ENCODE peak calls at places on chromosomes 12 and 14, in nine cellular contexts. One of them, this sample, is unnamed.

GRCh38 chr14:45610303-45610702 is 357.3 kb upstream of the MIS18BP1 start:
- DNase-seq in right lobe of liver: no peak
- DNase-seq in lower lobe of right lung: no peak
- DNase-seq in ovary: no peak
- DNase-seq in brain microvascular endothelial cell: peak
- DNase-seq in PC-3: peak
- DNase-seq in H7: no peak
- DNase-seq in uterus: no peak
- DNase-seq in astrocyte of the spinal cord: peak
- DNase-seq in this sample: no peak

GRCh38 chr12:4809013-4809448 is 88.8 kb downstream of the GALNT8 start:
- DNase-seq in right lobe of liver: no peak
- DNase-seq in lower lobe of right lung: no peak
- DNase-seq in ovary: no peak
- DNase-seq in brain microvascular endothelial cell: no peak
- DNase-seq in PC-3: no peak
- DNase-seq in H7: peak
- DNase-seq in uterus: no peak
- DNase-seq in astrocyte of the spinal cord: no peak
- DNase-seq in this sample: no peak

GRCh38 chr14:105255021-105255507 is 6.7 kb downstream of the BTBD6 start:
- DNase-seq in right lobe of liver: no peak
- DNase-seq in lower lobe of right lung: no peak
- DNase-seq in ovary: no peak
- DNase-seq in brain microvascular endothelial cell: peak
- DNase-seq in PC-3: no peak
- DNase-seq in H7: peak
- DNase-seq in uterus: no peak
- DNase-seq in astrocyte of the spinal cord: peak
- DNase-seq in this sample: peak

GRCh38 chr12:113684908-113685512 is 213.3 kb upstream of the LHX5 start:
- DNase-seq in right lobe of liver: no peak
- DNase-seq in lower lobe of right lung: no peak
- DNase-seq in ovary: no peak
- DNase-seq in brain microvascular endothelial cell: no peak
- DNase-seq in PC-3: no peak
- DNase-seq in H7: no peak
- DNase-seq in uterus: no peak
- DNase-seq in astrocyte of the spinal cord: no peak
- DNase-seq in this sample: no peak

GRCh38 chr12:119780786-119781434 is 96.2 kb downstream of the CIT start:
- DNase-seq in right lobe of liver: peak
- DNase-seq in lower lobe of right lung: no peak
- DNase-seq in ovary: no peak
- DNase-seq in brain microvascular endothelial cell: peak
- DNase-seq in PC-3: peak
- DNase-seq in H7: peak
- DNase-seq in uterus: peak
- DNase-seq in astrocyte of the spinal cord: peak
- DNase-seq in this sample: no peak

GRCh38 chr12:106369624-106370346 is 12.2 kb downstream of the POLR3B start:
- DNase-seq in right lobe of liver: no peak
- DNase-seq in lower lobe of right lung: no peak
- DNase-seq in ovary: no peak
- DNase-seq in brain microvascular endothelial cell: peak
- DNase-seq in PC-3: peak
- DNase-seq in H7: no peak
- DNase-seq in uterus: no peak
- DNase-seq in astrocyte of the spinal cord: peak
- DNase-seq in this sample: peak

GRCh38 chr14:103705158-103705523 is 10.1 kb downstream of the XRCC3 start:
- DNase-seq in right lobe of liver: peak
- DNase-seq in lower lobe of right lung: peak
- DNase-seq in ovary: peak
- DNase-seq in brain microvascular endothelial cell: no peak
- DNase-seq in PC-3: no peak
- DNase-seq in H7: no peak
- DNase-seq in uterus: peak
- DNase-seq in astrocyte of the spinal cord: no peak
- DNase-seq in this sample: no peak

GRCh38 chr14:63727231-63727735 is 582 bp downstream of the SGPP1 start:
- DNase-seq in right lobe of liver: peak
- DNase-seq in lower lobe of right lung: peak
- DNase-seq in ovary: peak
- DNase-seq in brain microvascular endothelial cell: peak
- DNase-seq in PC-3: peak
- DNase-seq in H7: peak
- DNase-seq in uterus: peak
- DNase-seq in astrocyte of the spinal cord: peak
- DNase-seq in this sample: no peak

GRCh38 chr12:109835827-109836226 is 2.6 kb upstream of the TRPV4 start:
- DNase-seq in right lobe of liver: no peak
- DNase-seq in lower lobe of right lung: no peak
- DNase-seq in ovary: no peak
- DNase-seq in brain microvascular endothelial cell: no peak
- DNase-seq in PC-3: no peak
- DNase-seq in H7: no peak
- DNase-seq in uterus: no peak
- DNase-seq in astrocyte of the spinal cord: no peak
- DNase-seq in this sample: no peak

GRCh38 chr12:109831929-109832328 is 1.3 kb downstream of the TRPV4 start:
- DNase-seq in right lobe of liver: no peak
- DNase-seq in lower lobe of right lung: no peak
- DNase-seq in ovary: no peak
- DNase-seq in brain microvascular endothelial cell: no peak
- DNase-seq in PC-3: no peak
- DNase-seq in H7: no peak
- DNase-seq in uterus: no peak
- DNase-seq in astrocyte of the spinal cord: no peak
- DNase-seq in this sample: no peak

GRCh38 chr12:109831365-109831764 is 1.8 kb downstream of the TRPV4 start:
- DNase-seq in right lobe of liver: no peak
- DNase-seq in lower lobe of right lung: no peak
- DNase-seq in ovary: no peak
- DNase-seq in brain microvascular endothelial cell: no peak
- DNase-seq in PC-3: no peak
- DNase-seq in H7: no peak
- DNase-seq in uterus: no peak
- DNase-seq in astrocyte of the spinal cord: no peak
- DNase-seq in this sample: no peak

GRCh38 chr12:109832534-109833306 is 478 bp downstream of the TRPV4 start:
- DNase-seq in right lobe of liver: peak
- DNase-seq in lower lobe of right lung: no peak
- DNase-seq in ovary: no peak
- DNase-seq in brain microvascular endothelial cell: no peak
- DNase-seq in PC-3: no peak
- DNase-seq in H7: no peak
- DNase-seq in uterus: no peak
- DNase-seq in astrocyte of the spinal cord: no peak
- DNase-seq in this sample: no peak

DNA sequence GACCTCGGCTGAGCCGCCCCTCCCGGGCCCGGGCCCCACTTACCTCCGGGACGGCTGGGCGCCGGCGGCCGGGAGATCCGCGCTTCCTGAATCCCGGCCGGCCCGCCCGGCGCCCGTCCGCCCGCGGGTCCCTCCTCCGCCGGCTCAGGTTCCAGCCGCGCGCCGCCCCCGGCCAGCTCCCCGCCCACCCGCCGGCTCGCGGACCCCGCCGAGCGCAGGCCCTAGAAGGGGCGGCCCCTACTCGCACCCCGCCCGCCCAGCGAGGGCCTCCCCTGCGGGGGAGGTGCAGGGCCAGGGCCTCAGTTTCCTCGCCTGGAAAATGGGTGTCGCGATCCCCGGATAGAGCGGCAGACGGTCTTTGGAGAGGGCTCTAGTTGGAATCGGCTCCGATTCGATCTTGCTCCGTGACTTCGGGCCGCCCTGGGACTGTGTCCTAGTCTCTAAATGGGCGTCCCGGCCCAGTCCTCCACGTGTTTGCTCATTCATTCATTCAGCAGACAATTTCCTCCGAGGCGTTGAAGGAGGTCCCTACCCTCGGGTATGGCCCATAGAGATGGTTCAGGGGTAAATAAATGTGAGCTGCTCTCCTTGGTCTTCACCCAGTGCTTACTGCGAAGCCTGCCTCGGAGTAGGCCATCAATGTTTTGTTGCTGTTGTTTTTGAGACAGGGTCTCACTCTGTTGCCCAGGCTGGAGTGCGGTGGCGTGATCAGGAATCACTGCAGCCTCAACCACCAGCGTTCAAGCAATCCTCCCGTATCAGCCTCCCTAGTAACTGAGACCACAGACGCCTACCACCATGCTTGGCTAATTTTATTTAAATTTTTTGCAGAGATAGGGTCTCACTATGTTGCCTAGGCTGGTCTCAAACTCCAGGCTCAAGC is at the start of gene TRPV4:
- DNase-seq in right lobe of liver: peak
- DNase-seq in lower lobe of right lung: no peak
- DNase-seq in ovary: peak
- DNase-seq in brain microvascular endothelial cell: no peak
- DNase-seq in PC-3: peak
- DNase-seq in H7: peak
- DNase-seq in uterus: no peak
- DNase-seq in astrocyte of the spinal cord: peak
- DNase-seq in this sample: no peak
- H3K4me3 ChIP-seq in right lobe of liver: peak
- H3K4me3 ChIP-seq in lower lobe of right lung: peak
- H3K4me3 ChIP-seq in ovary: no peak
- H3K4me3 ChIP-seq in brain microvascular endothelial cell: peak
- H3K4me3 ChIP-seq in PC-3: peak
- H3K4me3 ChIP-seq in H7: peak
- H3K4me3 ChIP-seq in uterus: peak
- H3K4me3 ChIP-seq in astrocyte of the spinal cord: peak
- H3K4me3 ChIP-seq in this sample: peak

GRCh38 chr14:22820731-22821130 is 5.5 kb upstream of the SLC7A7 start:
- DNase-seq in right lobe of liver: no peak
- DNase-seq in lower lobe of right lung: no peak
- DNase-seq in ovary: no peak
- DNase-seq in brain microvascular endothelial cell: no peak
- DNase-seq in PC-3: peak
- DNase-seq in H7: no peak
- DNase-seq in uterus: no peak
- DNase-seq in astrocyte of the spinal cord: no peak
- DNase-seq in this sample: no peak
- H3K4me3 ChIP-seq in right lobe of liver: no peak
- H3K4me3 ChIP-seq in lower lobe of right lung: no peak
- H3K4me3 ChIP-seq in ovary: no peak
- H3K4me3 ChIP-seq in brain microvascular endothelial cell: no peak
- H3K4me3 ChIP-seq in PC-3: no peak
- H3K4me3 ChIP-seq in H7: no peak
- H3K4me3 ChIP-seq in uterus: no peak
- H3K4me3 ChIP-seq in astrocyte of the spinal cord: no peak
- H3K4me3 ChIP-seq in this sample: no peak

DNA sequence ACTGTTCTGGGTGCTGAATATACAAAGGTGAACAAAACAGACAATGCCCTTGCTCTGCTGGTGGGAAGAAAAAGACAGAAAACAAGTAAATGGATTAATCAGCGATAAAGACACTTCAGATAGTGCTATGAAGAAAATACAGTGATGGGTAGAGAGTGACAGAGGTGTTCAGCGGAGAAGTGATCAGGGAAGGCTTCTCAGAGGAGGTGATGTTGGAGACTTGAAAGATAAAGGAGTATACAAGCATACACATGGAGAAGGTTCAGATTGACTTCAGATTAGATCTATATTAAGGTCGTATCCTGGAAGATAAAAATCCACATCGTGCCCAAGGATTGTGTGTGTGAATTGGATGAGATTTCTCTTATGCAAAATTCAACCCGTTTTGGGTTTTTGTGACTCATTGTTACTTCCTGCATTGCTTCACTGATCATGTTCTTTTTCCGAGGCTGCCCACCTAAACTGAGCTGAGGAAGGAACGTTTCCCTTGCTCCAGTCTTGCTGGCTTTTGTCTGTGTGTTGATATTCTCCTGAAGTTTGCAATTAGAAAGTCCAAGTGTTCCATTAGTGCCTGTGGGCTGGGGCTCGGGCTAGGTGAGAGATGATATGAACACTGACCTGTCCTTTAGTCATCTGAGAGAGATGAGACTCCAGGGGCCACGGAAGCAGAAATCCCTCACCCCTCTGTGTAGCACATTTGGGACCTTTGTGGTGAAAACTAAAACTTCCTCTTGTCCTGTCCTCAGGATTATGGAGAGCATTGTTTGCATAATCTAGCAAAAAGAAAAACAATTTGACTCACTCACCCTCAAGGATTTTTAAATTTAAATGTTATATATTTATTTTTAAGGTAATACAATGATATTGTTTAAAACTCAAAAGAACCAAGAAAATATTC is 27.6 kb downstream of the PLXNC1 start:
- DNase-seq in right lobe of liver: no peak
- DNase-seq in lower lobe of right lung: no peak
- DNase-seq in ovary: no peak
- DNase-seq in brain microvascular endothelial cell: no peak
- DNase-seq in PC-3: peak
- DNase-seq in H7: no peak
- DNase-seq in uterus: no peak
- DNase-seq in astrocyte of the spinal cord: no peak
- DNase-seq in this sample: peak
- H3K4me3 ChIP-seq in right lobe of liver: no peak
- H3K4me3 ChIP-seq in lower lobe of right lung: no peak
- H3K4me3 ChIP-seq in ovary: no peak
- H3K4me3 ChIP-seq in brain microvascular endothelial cell: no peak
- H3K4me3 ChIP-seq in PC-3: peak
- H3K4me3 ChIP-seq in H7: no peak
- H3K4me3 ChIP-seq in uterus: no peak
- H3K4me3 ChIP-seq in astrocyte of the spinal cord: no peak
- H3K4me3 ChIP-seq in this sample: no peak

GRCh38 chr14:99347561-99347960 is 75.6 kb upstream of the BCL11B start:
- DNase-seq in right lobe of liver: no peak
- DNase-seq in lower lobe of right lung: no peak
- DNase-seq in ovary: no peak
- DNase-seq in brain microvascular endothelial cell: no peak
- DNase-seq in PC-3: no peak
- DNase-seq in H7: peak
- DNase-seq in uterus: no peak
- DNase-seq in astrocyte of the spinal cord: no peak
- DNase-seq in this sample: no peak

GRCh38 chr14:99344051-99344450 is 72.1 kb upstream of the BCL11B start:
- DNase-seq in right lobe of liver: no peak
- DNase-seq in lower lobe of right lung: no peak
- DNase-seq in ovary: no peak
- DNase-seq in brain microvascular endothelial cell: no peak
- DNase-seq in PC-3: no peak
- DNase-seq in H7: no peak
- DNase-seq in uterus: no peak
- DNase-seq in astrocyte of the spinal cord: no peak
- DNase-seq in this sample: no peak

GRCh38 chr14:99342906-99343305 is 70.9 kb upstream of the BCL11B start:
- DNase-seq in right lobe of liver: no peak
- DNase-seq in lower lobe of right lung: no peak
- DNase-seq in ovary: no peak
- DNase-seq in brain microvascular endothelial cell: no peak
- DNase-seq in PC-3: no peak
- DNase-seq in H7: no peak
- DNase-seq in uterus: no peak
- DNase-seq in astrocyte of the spinal cord: no peak
- DNase-seq in this sample: no peak

GRCh38 chr14:99346470-99347080 is 74.6 kb upstream of the BCL11B start:
- DNase-seq in right lobe of liver: no peak
- DNase-seq in lower lobe of right lung: no peak
- DNase-seq in ovary: no peak
- DNase-seq in brain microvascular endothelial cell: no peak
- DNase-seq in PC-3: no peak
- DNase-seq in H7: peak
- DNase-seq in uterus: no peak
- DNase-seq in astrocyte of the spinal cord: no peak
- DNase-seq in this sample: no peak

GRCh38 chr14:99345472-99345871 is 73.5 kb upstream of the BCL11B start:
- DNase-seq in right lobe of liver: no peak
- DNase-seq in lower lobe of right lung: no peak
- DNase-seq in ovary: no peak
- DNase-seq in brain microvascular endothelial cell: no peak
- DNase-seq in PC-3: no peak
- DNase-seq in H7: no peak
- DNase-seq in uterus: no peak
- DNase-seq in astrocyte of the spinal cord: no peak
- DNase-seq in this sample: no peak
- H3K4me3 ChIP-seq in right lobe of liver: no peak
- H3K4me3 ChIP-seq in lower lobe of right lung: no peak
- H3K4me3 ChIP-seq in ovary: no peak
- H3K4me3 ChIP-seq in brain microvascular endothelial cell: no peak
- H3K4me3 ChIP-seq in PC-3: no peak
- H3K4me3 ChIP-seq in H7: no peak
- H3K4me3 ChIP-seq in uterus: no peak
- H3K4me3 ChIP-seq in astrocyte of the spinal cord: no peak
- H3K4me3 ChIP-seq in this sample: no peak